ENCODE peak calls at places on chromosomes 13 and 19, in seven cellular contexts. C is neural crest cell; P is HT1080; L is NCI-H226; H is T-helper 17 cell; A is stimulated activated CD8-positive, alpha-beta memory T cell treated with anti-CD3 and anti-CD28 coated beads, Interleukin-15, amount 100 ng/mL, for 24 hours; V is T1000. J is an unnamed sample.
A peak's percentile ranks its signal among the peaks of the same experiment; 100 is the strongest.

GRCh38 chr19:7673995-7674667 is 2.8 kb upstream of the MCEMP1 start:
- DNase-seq in C (peak; percentile 50), P (peak; percentile 50), L (peak; percentile 63), H (no peak), A (no peak), V (peak; percentile 13), J (peak; percentile 35)

GRCh38 chr13:26254583-26255102 is 714 bp downstream of the CDK8 start:
- DNase-seq in C (peak; percentile 23), P (peak; percentile 42), L (peak; percentile 14), H (peak; percentile 43), A (peak; percentile 13), V (no peak), J (peak; percentile 70)

GRCh38 chr13:19713186-19713965 is 69.4 kb downstream of the PSPC1 start:
- DNase-seq in C (no peak), P (peak; percentile 81), L (no peak), H (no peak), A (no peak), V (no peak), J (no peak)

GRCh38 chr13:101930331-101930730 is 471.5 kb downstream of the FGF14 start:
- DNase-seq in C (no peak), P (no peak), L (no peak), H (no peak), A (no peak), V (no peak), J (no peak)

GRCh38 chr19:10517361-10517759 is at the start of gene S1PR5:
- DNase-seq in C (no peak), P (no peak), L (peak; percentile 47), H (no peak), A (no peak), V (no peak), J (peak; percentile 8)

GRCh38 chr19:42325896-42326771 is 699 bp downstream of the MEGF8 start:
- DNase-seq in C (peak; percentile 12), P (no peak), L (no peak), H (peak; percentile 22), A (no peak), V (peak; percentile 45), J (peak; percentile 12)

GRCh38 chr13:75621147-75621546 is 15.0 kb upstream of the LMO7 start:
- DNase-seq in C (no peak), P (peak; percentile 36), L (peak; percentile 28), H (no peak), A (no peak), V (no peak), J (no peak)

GRCh38 chr13:33264620-33264978 is 21.0 kb downstream of the STARD13 start:
- DNase-seq in C (no peak), P (no peak), L (no peak), H (no peak), A (no peak), V (no peak), J (no peak)

GRCh38 chr19:49441210-49441959 is at the start of gene SLC17A7:
- DNase-seq in C (no peak), P (no peak), L (no peak), H (no peak), A (no peak), V (no peak), J (no peak)

GRCh38 chr13:91185294-91185863 is 162.1 kb upstream of the MIR17HG start:
- DNase-seq in C (no peak), P (peak; percentile 29), L (no peak), H (no peak), A (no peak), V (no peak), J (no peak)

GRCh38 chr19:32146664-32147063 is 198.7 kb upstream of the ZNF507 start:
- DNase-seq in C (no peak), P (no peak), L (no peak), H (no peak), A (no peak), V (no peak), J (no peak)

GRCh38 chr19:50322931-50323781 is 6.0 kb downstream of the KCNC3 start:
- DNase-seq in C (no peak), P (no peak), L (no peak), H (no peak), A (no peak), V (no peak), J (no peak)

GRCh38 chr13:37143901-37144300 is 38.4 kb upstream of the CSNK1A1L start:
- DNase-seq in C (no peak), P (no peak), L (no peak), H (no peak), A (no peak), V (no peak), J (no peak)